ENCODE peak calls at places on chromosomes 6 and 20, in ten cellular contexts. P, B, Y, Q, O, L, X, E, G and Z are unnamed samples.
A peak's percentile ranks its signal among the peaks of the same experiment; 100 is the strongest.

GRCh38 chr6:155292711-155293110 is 21.6 kb downstream of the TFB1M start:
- DNase-seq in P (no peak), B (no peak), Y (no peak), Q (no peak), O (no peak), L (no peak), X (no peak), E (no peak), G (no peak), Z (no peak)

GRCh38 chr6:157181649-157182048 is 141.7 kb downstream of the TMEM242 start:
- DNase-seq in P (no peak), B (no peak), Y (no peak), Q (no peak), O (no peak), L (no peak), X (no peak), E (no peak), G (no peak), Z (no peak)

GRCh38 chr6:17096657-17097056 is 5.2 kb upstream of the STMND1 start:
- DNase-seq in P (no peak), B (no peak), Y (no peak), Q (no peak), O (no peak), L (no peak), X (no peak), E (no peak), G (no peak), Z (no peak)

GRCh38 chr6:49826743-49827406 is 39.5 kb downstream of the CRISP1 start:
- DNase-seq in P (no peak), B (no peak), Y (no peak), Q (no peak), O (no peak), L (no peak), X (peak; percentile 5), E (no peak), G (no peak), Z (no peak)

GRCh38 chr6:168150551-168151444 is 71.8 kb upstream of the FRMD1 start:
- DNase-seq in P (peak; percentile 30), B (no peak), Y (no peak), Q (no peak), O (no peak), L (no peak), X (no peak), E (peak; percentile 21), G (no peak), Z (no peak)

GRCh38 chr6:3213334-3213695 is 14.1 kb downstream of the TUBB2B start:
- DNase-seq in P (no peak), B (no peak), Y (no peak), Q (no peak), O (no peak), L (no peak), X (no peak), E (no peak), G (no peak), Z (no peak)

GRCh38 chr20:4068708-4069107 is 53.4 kb upstream of the RNF24 start:
- DNase-seq in P (peak; percentile 61), B (no peak), Y (no peak), Q (no peak), O (no peak), L (no peak), X (no peak), E (no peak), G (no peak), Z (no peak)

GRCh38 chr6:56671651-56672461 is 29.2 kb upstream of the DST start:
- DNase-seq in P (peak; percentile 22), B (no peak), Y (no peak), Q (no peak), O (no peak), L (no peak), X (no peak), E (peak; percentile 63), G (peak; percentile 58), Z (no peak)

GRCh38 chr6:42017021-42017643 is 33.2 kb upstream of the TAF8 start:
- DNase-seq in P (peak; percentile 82), B (peak; percentile 43), Y (no peak), Q (no peak), O (peak; percentile 87), L (peak; percentile 82), X (peak; percentile 10), E (no peak), G (no peak), Z (no peak)

GRCh38 chr20:10490706-10491105 is 55.6 kb downstream of the SLX4IP start:
- DNase-seq in P (no peak), B (no peak), Y (no peak), Q (no peak), O (no peak), L (no peak), X (no peak), E (no peak), G (no peak), Z (no peak)

GRCh38 chr6:105810105-105810921 is 275.8 kb upstream of the PRDM1 start:
- DNase-seq in P (peak; percentile 25), B (peak; percentile 91), Y (peak; percentile 3), Q (no peak), O (peak; percentile 68), L (peak; percentile 95), X (peak; percentile 23), E (no peak), G (peak; percentile 66), Z (peak; percentile 12)

GRCh38 chr6:139539852-139540251 is 165.4 kb upstream of the CITED2 start:
- DNase-seq in P (peak; percentile 95), B (peak; percentile 59), Y (no peak), Q (peak; percentile 49), O (peak; percentile 86), L (peak; percentile 98), X (no peak), E (no peak), G (peak; percentile 61), Z (no peak)

GRCh38 chr6:28648878-28649375 is 123.2 kb downstream of the GPX5 start:
- DNase-seq in P (no peak), B (no peak), Y (no peak), Q (no peak), O (no peak), L (peak; percentile 33), X (no peak), E (no peak), G (no peak), Z (no peak)

GRCh38 chr6:47919875-47920274 is 138.0 kb downstream of the OPN5 start:
- DNase-seq in P (no peak), B (no peak), Y (no peak), Q (no peak), O (no peak), L (no peak), X (no peak), E (no peak), G (no peak), Z (no peak)

GRCh38 chr6:65638047-65638831 is 68.8 kb downstream of the EYS start:
- DNase-seq in P (no peak), B (no peak), Y (no peak), Q (peak; percentile 52), O (no peak), L (no peak), X (no peak), E (no peak), G (no peak), Z (peak; percentile 26)

GRCh38 chr20:47117789-47118188 is 223.1 kb downstream of the EYA2 start:
- DNase-seq in P (no peak), B (no peak), Y (no peak), Q (no peak), O (no peak), L (no peak), X (no peak), E (no peak), G (no peak), Z (no peak)

GRCh38 chr6:10482636-10483257 is 38.4 kb upstream of the GCNT2 start:
- DNase-seq in P (no peak), B (no peak), Y (no peak), Q (no peak), O (no peak), L (no peak), X (no peak), E (no peak), G (no peak), Z (no peak)

GRCh38 chr20:62875419-62876355 is 14.1 kb upstream of the TCFL5 start:
- DNase-seq in P (peak; percentile 91), B (peak; percentile 81), Y (no peak), Q (peak; percentile 89), O (peak; percentile 93), L (peak; percentile 86), X (no peak), E (peak; percentile 53), G (peak; percentile 87), Z (no peak)